ENCODE peak calls at places on chromosomes 12 and 14, in four cellular contexts. T is fibroblast of lung, N is uterus, B is OCI-LY7. U is an unnamed sample.
A peak's percentile ranks its signal among the peaks of the same experiment; 100 is the strongest.

GRCh38 chr14:56273151-56273550 is 154.9 kb downstream of the PELI2 start:
- DNase-seq in T (peak; percentile 15), N (no peak), B (no peak), U (peak; percentile 20)

GRCh38 chr12:124562018-124562795 is 5.2 kb downstream of the NCOR2 start:
- DNase-seq in T (no peak), N (no peak), B (no peak), U (peak; percentile 72)

GRCh38 chr14:24677956-24678355 is 44.0 kb upstream of the GZMB start:
- DNase-seq in T (no peak), N (no peak), B (no peak), U (no peak)

GRCh38 chr12:104604995-104605675 is 148.4 kb downstream of the CHST11 start:
- DNase-seq in T (no peak), N (peak; percentile 62), B (no peak), U (no peak)

GRCh38 chr12:130873825-130874224 is 2.0 kb downstream of the RAN start:
- DNase-seq in T (no peak), N (no peak), B (peak; percentile 60), U (no peak)

GRCh38 chr12:110670161-110670701 is 18.7 kb downstream of the HVCN1 start:
- DNase-seq in T (no peak), N (no peak), B (peak; percentile 60), U (no peak)

GRCh38 chr14:103074699-103075341 is 9.2 kb upstream of the LBHD2 start:
- DNase-seq in T (no peak), N (peak; percentile 59), B (no peak), U (peak; percentile 18)

GRCh38 chr12:18502422-18502821 is 235.4 kb downstream of the PLCZ1 start:
- DNase-seq in T (no peak), N (no peak), B (no peak), U (no peak)

GRCh38 chr14:67461341-67461985 is 27.1 kb downstream of the TMEM229B start:
- DNase-seq in T (no peak), N (no peak), B (no peak), U (peak; percentile 42)

GRCh38 chr14:77088219-77088618 is 9.8 kb upstream of the CIPC start:
- DNase-seq in T (no peak), N (no peak), B (no peak), U (no peak)

GRCh38 chr12:68803948-68804653 is 3.9 kb upstream of the MDM2 start:
- DNase-seq in T (no peak), N (no peak), B (no peak), U (no peak)

GRCh38 chr14:103724116-103724515 is 8.5 kb downstream of the ZFYVE21 start:
- DNase-seq in T (peak; percentile 33), N (peak; percentile 74), B (no peak), U (peak; percentile 83)

GRCh38 chr14:69719501-69719951 is 47.4 kb upstream of the SRSF5 start:
- DNase-seq in T (peak; percentile 78), N (peak; percentile 59), B (no peak), U (no peak)
- TF ChIP-seq CTCF in T (no peak), N (no peak), B (no peak), U (no peak)

GRCh38 chr14:53144244-53144643 is 8.9 kb downstream of the DDHD1 start:
- DNase-seq in T (no peak), N (no peak), B (no peak), U (no peak)
- H3K4me3 ChIP-seq in T (no peak overlapping the region), N (no peak overlapping the region), B (no peak overlapping the region), U (no peak overlapping the region)

DNA sequence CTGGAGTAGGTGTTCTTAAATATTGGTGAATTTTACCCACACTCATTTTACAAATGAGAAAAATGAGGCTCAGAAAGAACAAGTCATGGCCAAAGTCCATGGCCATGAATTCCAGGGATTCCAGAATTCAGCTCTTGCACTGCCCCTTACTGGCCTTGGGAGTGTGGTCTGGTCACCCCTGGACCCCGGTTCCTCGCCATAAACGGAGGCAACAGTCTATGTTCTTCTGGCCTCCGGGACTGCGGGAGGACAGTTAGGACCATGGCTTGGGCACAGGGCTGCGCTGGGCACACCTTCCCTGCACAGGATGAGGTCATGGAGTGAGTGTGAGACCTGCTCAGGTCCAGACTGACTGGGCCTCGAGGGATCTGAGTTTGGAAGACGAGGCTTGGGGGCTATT is 6.9 kb downstream of the CCDC197 start:
- DNase-seq in T (no peak), N (no peak), B (no peak), U (no peak)
- TF ChIP-seq CTCF in T (no peak), N (no peak), B (no peak), U (no peak)

DNA sequence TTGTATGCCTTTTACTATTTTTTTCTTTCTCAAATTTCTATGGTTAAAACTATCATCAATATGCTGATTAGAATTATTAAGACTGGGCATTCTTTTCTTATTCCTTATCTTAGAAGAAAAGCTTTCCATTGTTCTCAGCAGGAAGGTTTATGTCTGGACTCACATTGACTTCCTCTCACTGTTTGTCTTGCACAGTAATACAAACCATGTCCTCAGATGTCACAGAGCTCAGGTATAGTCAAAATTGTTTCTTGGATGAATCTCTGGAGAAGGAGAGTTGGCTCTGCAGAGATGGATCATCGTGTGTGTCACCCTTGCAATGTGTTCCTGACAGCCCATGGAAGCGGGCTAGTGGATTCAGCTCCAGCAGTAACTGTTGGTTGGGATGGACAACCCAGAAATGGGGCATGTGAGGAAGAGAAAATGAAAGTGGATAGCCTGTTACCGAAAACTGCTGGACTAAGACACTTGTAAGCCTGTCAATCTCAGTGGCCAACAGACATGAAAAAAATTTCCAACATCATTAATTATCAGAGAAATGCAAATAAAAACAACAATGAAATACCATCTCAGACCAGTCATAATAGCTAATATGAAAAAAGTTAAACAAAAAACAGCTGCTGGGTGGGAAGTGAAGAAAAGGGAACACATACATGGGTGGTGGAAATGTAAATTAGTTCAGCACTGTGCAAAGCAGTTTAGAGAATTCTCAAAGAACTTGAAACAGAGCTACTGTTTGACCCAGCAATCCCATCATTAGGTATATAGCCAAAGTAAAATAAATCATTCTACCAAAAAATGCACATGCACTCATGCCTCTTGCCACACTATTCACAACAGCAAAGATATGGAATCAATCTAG is 967.8 kb downstream of the TMEM121 start:
- DNase-seq in T (no peak), N (no peak), B (no peak), U (no peak)
- H3K4me3 ChIP-seq in T (no peak overlapping the region), N (no peak overlapping the region), B (no peak overlapping the region), U (no peak overlapping the region)

DNA sequence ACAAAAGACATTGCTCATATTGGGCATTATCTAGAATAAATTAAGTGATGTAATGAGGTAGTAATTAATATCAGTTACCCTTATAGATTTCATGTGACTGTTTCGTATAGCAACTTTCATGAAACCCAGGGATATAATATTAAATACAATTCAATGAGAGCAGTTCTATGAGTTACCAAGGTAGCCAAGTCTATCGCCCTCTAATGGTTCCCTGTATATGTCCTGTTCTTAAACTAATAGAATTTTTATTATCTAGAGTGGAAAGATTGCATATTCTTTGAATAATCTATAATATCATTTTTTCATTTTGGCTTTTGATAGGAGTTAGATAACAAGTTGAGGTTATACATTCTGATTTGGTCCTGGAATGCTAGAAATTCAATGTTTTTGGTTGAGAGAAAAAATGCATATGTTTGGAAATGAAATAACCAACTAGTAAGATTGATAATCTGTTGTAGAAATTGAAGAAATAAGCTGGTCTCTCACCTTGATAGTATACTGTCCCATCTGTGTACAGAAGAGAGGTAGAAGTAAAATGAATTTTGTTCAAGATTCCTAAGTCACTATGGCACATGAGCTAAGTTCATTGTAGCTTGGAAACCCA is 59.7 kb downstream of the SCFD1 start:
- DNase-seq in T (peak; percentile 40), N (no peak), B (peak; percentile 11), U (peak; percentile 5)
- TF ChIP-seq CTCF in T (peak; percentile 20), N (no peak), B (peak; percentile 82), U (peak; percentile 48)

U was measured in cardiac muscle cell.